ENCODE peak calls at places on chromosomes 1 and 21, in nine cellular contexts. R is tibial artery; U is CD8-positive, alpha-beta T cell; P is PC-3; W is breast epithelium; I is esophagus squamous epithelium; Y is DND-41; T is endothelial cell of umbilical vein; H is mammary epithelial cell. N is an unnamed sample.
A peak's percentile ranks its signal among the peaks of the same experiment; 100 is the strongest.

GRCh38 chr1:15153184-15153841 is at the start of gene TMEM51:
- DNase-seq in H (peak; percentile 83), T (peak; percentile 79), W (no peak), U (no peak), P (peak; percentile 77), Y (no peak), I (no peak), R (peak; percentile 73), N (no peak)

GRCh38 chr1:152743371-152744145 is 14.3 kb upstream of the KPRP start:
- DNase-seq in I (no peak), T (no peak), W (no peak), Y (no peak), U (no peak), H (peak; percentile 88), P (peak; percentile 63), R (no peak), N (no peak)

GRCh38 chr1:30964706-30965105 is 56.1 kb upstream of the SDC3 start:
- DNase-seq in H (no peak), U (no peak), W (no peak), R (no peak), T (no peak), P (no peak), Y (no peak), I (no peak), N (no peak)

GRCh38 chr1:204073837-204074273 is 940 bp downstream of the SOX13 start:
- DNase-seq in H (peak; percentile 41), U (no peak), P (peak; percentile 27), I (no peak), Y (no peak), T (no peak), W (no peak), R (no peak), N (no peak)

GRCh38 chr1:39378377-39378776 is 113.1 kb upstream of the BMP8A start:
- DNase-seq in Y (no peak), H (peak; percentile 95), T (no peak), P (peak; percentile 74), U (no peak), W (no peak), R (no peak), I (no peak), N (no peak)

GRCh38 chr1:20178634-20179368 is 7.1 kb upstream of the UBXN10 start:
- DNase-seq in U (no peak), W (no peak), Y (no peak), H (no peak), R (no peak), I (no peak), T (no peak), P (no peak), N (no peak)

GRCh38 chr1:33306061-33306460 is 14.8 kb downstream of the A3GALT2 start:
- DNase-seq in T (no peak), R (peak; percentile 54), Y (no peak), H (no peak), P (no peak), W (no peak), U (no peak), I (no peak), N (no peak)

GRCh38 chr1:111565079-111565478 is 54.5 kb upstream of the RAP1A start:
- DNase-seq in T (no peak), Y (no peak), H (peak; percentile 96), U (no peak), P (peak; percentile 64), W (no peak), I (no peak), R (no peak), N (no peak)

GRCh38 chr1:14571810-14572767 is 26.4 kb upstream of the KAZN start:
- DNase-seq in P (peak; percentile 10), H (no peak), I (no peak), R (no peak), U (no peak), W (no peak), Y (peak; percentile 34), T (no peak), N (no peak)

GRCh38 chr1:203202431-203203245 is 16.1 kb upstream of the CHI3L1 start:
- DNase-seq in I (no peak), T (no peak), P (no peak), H (peak; percentile 17), U (no peak), Y (no peak), R (peak; percentile 82), W (no peak), N (peak; percentile 61)

DNA sequence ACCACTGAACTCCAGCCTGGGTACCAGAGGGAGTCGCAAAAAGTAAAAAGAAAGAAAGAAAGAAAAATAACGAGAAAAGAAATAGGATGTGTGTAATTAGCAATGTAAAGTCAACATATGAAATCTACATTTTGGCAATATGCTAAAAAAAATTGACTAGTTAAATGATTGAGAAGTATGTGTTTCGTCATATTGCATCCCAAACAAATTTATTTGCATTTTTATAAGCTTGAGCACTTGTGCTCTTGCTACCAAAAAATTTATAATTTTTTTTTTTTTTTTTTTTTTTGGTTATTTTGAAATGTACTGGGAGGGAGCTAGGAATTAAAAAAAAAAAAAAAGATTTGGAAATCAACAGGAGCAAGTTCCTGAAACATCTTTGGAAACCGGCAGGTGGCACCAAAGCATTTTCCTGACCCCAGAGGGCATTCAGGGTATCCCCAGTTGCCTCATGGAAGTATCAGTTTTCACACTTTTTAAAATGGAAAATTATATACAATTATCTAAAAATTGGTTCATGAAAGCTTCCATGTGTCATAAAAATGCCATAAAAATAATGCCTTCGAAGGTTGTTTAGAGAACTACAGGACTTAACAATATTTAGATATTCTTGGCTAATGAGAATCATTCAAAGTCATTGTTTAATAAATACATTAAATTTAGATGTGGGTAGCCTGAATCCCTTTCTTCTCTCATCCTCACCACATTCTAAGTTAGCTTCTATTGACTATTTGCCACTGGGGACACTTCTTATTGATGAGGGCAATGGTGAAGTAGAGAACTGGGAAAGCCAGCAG is 4.8 kb upstream of the HEATR1 start:
- DNase-seq in T (peak; percentile 74), U (no peak), I (no peak), R (peak; percentile 70), Y (peak; percentile 51), P (peak; percentile 52), W (no peak), H (peak; percentile 38), N (no peak)
- TF ChIP-seq CTCF in T (peak; percentile 49), U (no peak), I (peak; percentile 49), R (peak; percentile 57), Y (peak; percentile 52), P (peak; percentile 57), W (peak; percentile 35), H (peak; percentile 77), N (no peak)

DNA sequence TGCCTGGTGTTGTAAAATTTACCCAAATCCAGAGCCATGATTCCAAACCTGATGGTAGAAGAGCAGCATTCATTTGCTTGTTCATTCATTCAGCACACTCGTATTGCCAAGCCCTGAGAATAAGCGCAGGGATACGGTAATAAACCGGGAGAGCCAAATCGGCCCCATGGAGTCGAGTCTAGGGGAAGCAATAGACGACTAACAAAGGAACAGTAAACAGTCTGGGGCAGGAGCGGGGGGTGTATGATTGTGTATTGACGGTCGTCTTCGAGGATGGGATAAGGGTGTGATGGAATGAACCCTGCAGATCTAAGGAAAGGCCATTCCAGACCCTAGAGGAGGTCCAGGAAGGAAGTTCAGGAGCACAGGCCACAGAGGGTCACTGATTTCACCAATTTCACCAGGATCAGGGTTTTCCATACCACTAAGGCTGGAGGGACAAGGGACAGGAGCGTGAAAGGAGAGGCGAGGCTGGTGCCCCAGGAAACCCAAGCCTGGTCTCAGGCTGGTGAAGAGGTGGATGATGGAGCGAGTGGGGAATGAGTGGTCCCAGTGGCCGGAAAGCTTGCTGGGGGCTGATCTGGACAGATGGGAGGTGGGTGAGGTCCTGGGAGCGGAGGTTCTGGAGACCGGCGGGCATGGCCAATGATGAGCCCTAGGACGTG is 61.1 kb upstream of the PDE9A start:
- DNase-seq in R (no peak), T (no peak), U (no peak), H (no peak), I (no peak), W (peak; percentile 27), Y (no peak), P (no peak), N (no peak)
- H3K36me3 ChIP-seq in R (no peaks in the 10 kb centered on the region), T (no peaks in the 10 kb centered on the region), U (no peaks in the 10 kb centered on the region), H (no peaks in the 10 kb centered on the region), I (no peaks in the 10 kb centered on the region), W (no peaks in the 10 kb centered on the region), Y (no peaks in the 10 kb centered on the region), P (no peaks in the 10 kb centered on the region), N (no peaks in the 10 kb centered on the region)

GRCh38 chr1:218361298-218362065 is 16.3 kb downstream of the TGFB2 start:
- DNase-seq in H (no peak), W (no peak), I (no peak), P (peak; percentile 71), Y (no peak), U (no peak), T (peak; percentile 81), R (no peak), N (no peak)
- TF ChIP-seq CTCF in H (peak; percentile 28), W (no peak), I (peak; percentile 20), P (peak; percentile 94), Y (peak; percentile 54), U (no peak), T (peak; percentile 55), R (peak; percentile 52), N (no peak)

GRCh38 chr1:109924316-109924715 is 13.7 kb downstream of the CSF1 start:
- DNase-seq in U (no peak), I (no peak), H (peak; percentile 43), Y (no peak), R (no peak), T (no peak), P (no peak), W (no peak), N (no peak)

GRCh38 chr1:109922326-109922725 is 11.7 kb downstream of the CSF1 start:
- DNase-seq in P (no peak), W (no peak), R (no peak), Y (no peak), U (no peak), I (no peak), H (no peak), T (no peak), N (no peak)

GRCh38 chr1:109925159-109925990 is 14.7 kb downstream of the CSF1 start:
- DNase-seq in T (no peak), P (no peak), R (no peak), Y (no peak), H (no peak), U (no peak), I (no peak), W (no peak), N (no peak)

GRCh38 chr1:109923946-109924275 is 13.3 kb downstream of the CSF1 start:
- DNase-seq in T (no peak), W (no peak), U (no peak), I (no peak), Y (no peak), P (no peak), H (no peak), R (no peak), N (no peak)

DNA sequence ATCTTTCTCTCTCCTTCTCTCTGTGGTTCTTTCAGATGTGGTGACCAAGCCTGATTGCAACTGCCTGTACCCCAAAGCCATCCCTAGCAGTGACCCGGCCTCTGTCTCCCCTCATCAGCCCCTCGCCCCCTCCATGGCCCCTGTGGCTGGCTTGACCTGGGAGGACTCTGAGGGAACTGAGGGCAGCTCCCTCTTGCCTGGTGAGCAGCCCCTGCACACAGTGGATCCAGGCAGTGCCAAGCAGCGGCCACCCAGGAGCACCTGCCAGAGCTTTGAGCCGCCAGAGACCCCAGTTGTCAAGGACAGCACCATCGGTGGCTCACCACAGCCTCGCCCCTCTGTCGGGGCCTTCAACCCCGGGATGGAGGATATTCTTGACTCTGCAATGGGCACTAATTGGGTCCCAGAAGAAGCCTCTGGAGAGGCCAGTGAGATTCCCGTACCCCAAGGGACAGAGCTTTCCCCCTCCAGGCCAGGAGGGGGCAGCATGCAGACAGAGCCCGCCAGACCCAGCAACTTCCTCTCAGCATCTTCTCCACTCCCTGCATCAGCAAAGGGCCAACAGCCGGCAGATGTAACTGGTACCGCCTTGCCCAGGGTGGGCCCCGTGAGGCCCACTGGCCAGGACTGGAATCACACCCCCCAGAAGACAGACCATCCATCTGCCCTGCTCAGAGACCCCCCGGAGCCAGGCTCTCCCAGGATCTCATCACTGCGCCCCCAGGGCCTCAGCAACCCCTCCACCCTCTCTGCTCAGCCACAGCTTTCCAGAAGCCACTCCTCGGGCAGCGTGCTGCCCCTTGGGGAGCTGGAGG is 12.7 kb downstream of the CSF1 start:
- DNase-seq in T (no peak), Y (no peak), R (no peak), P (no peak), W (no peak), I (no peak), U (no peak), H (no peak), N (no peak)
- H3K36me3 ChIP-seq in T (peaks cover 6% of the 10 kb centered on the region), Y (peaks cover 13% of the 10 kb centered on the region), R (peaks cover 88% of the 10 kb centered on the region), P (no peaks in the 10 kb centered on the region), W (peaks cover 11% of the 10 kb centered on the region), I (peaks cover 64% of the 10 kb centered on the region), U (no peaks in the 10 kb centered on the region), H (peaks cover 6% of the 10 kb centered on the region), N (no peaks in the 10 kb centered on the region)